ENCODE peak calls at places on chromosome 7, in five cellular contexts. T is foreskin fibroblast, Z is pancreas, O is mucosa of gallbladder, S is neural progenitor cell. C is an unnamed sample.

GRCh38 chr7:155670521-155670920 is 26.1 kb downstream of the RBM33 start:
- DNase-seq in O (no peak), S (no peak), Z (no peak), T (peak), C (no peak)

GRCh38 chr7:19489162-19489820 is 219.5 kb downstream of the POLR1F start:
- DNase-seq in S (no peak), T (no peak), O (no peak), Z (peak), C (no peak)

GRCh38 chr7:143381427-143382125 is 431 bp downstream of the ZYX start:
- DNase-seq in Z (peak), O (peak), S (peak), T (peak), C (peak)

GRCh38 chr7:155188821-155189599 is 108.7 kb upstream of the INSIG1 start:
- DNase-seq in T (peak), O (no peak), S (no peak), Z (no peak), C (no peak)

GRCh38 chr7:130912086-130912909 is 178.3 kb upstream of the KLF14 start:
- DNase-seq in T (peak), Z (no peak), O (no peak), S (no peak), C (no peak)

GRCh38 chr7:97731736-97732370 is at the start of gene TAC1:
- DNase-seq in O (peak), T (peak), Z (peak), S (peak), C (peak)

GRCh38 chr7:3559178-3559765 is 258.2 kb downstream of the SDK1 start:
- DNase-seq in S (no peak), T (peak), O (peak), Z (no peak), C (no peak)

GRCh38 chr7:44772440-44772839 is 23.8 kb downstream of the ZMIZ2 start:
- DNase-seq in S (no peak), T (no peak), Z (no peak), O (no peak), C (no peak)

GRCh38 chr7:27152816-27153486 is 568 bp upstream of the HOXA3 start:
- DNase-seq in O (no peak), T (no peak), Z (peak), S (no peak), C (no peak)

GRCh38 chr7:18788026-18788425 is 292.5 kb downstream of the HDAC9 start:
- DNase-seq in S (no peak), O (no peak), T (no peak), Z (no peak), C (no peak)

GRCh38 chr7:11060883-11061282 is 87.2 kb downstream of the PHF14 start:
- DNase-seq in T (no peak), O (no peak), Z (no peak), S (no peak), C (no peak)

GRCh38 chr7:94832051-94832450 is 75.3 kb upstream of the PPP1R9A start:
- DNase-seq in S (no peak), Z (no peak), T (no peak), O (no peak), C (no peak)

GRCh38 chr7:12458520-12459131 is 55.0 kb upstream of the VWDE start:
- DNase-seq in O (no peak), Z (no peak), S (peak), T (peak), C (no peak)

GRCh38 chr7:131100357-131101054 is 227.2 kb upstream of the MKLN1 start:
- DNase-seq in O (no peak), Z (no peak), S (no peak), T (no peak), C (no peak)

GRCh38 chr7:143331179-143331825 is 15.4 kb downstream of the CLCN1 start:
- DNase-seq in O (peak), Z (no peak), S (no peak), T (peak), C (no peak)

GRCh38 chr7:127976056-127976455 is 55.2 kb downstream of the LRRC4 start:
- DNase-seq in O (peak), Z (no peak), T (no peak), S (peak), C (peak)

GRCh38 chr7:155983176-155983815 is 171.0 kb upstream of the SHH start:
- DNase-seq in Z (no peak), T (no peak), O (no peak), S (no peak), C (peak)

GRCh38 chr7:5012985-5013384 is 32.7 kb upstream of the RBAK start:
- DNase-seq in S (no peak), O (no peak), T (peak), Z (no peak), C (no peak)

GRCh38 chr7:101819913-101820522 is 2.6 kb downstream of the CUX1 start:
- DNase-seq in S (no peak), Z (no peak), O (no peak), T (peak), C (no peak)

C was measured in testis.